ENCODE peak calls at places on chromosome 17, in five cellular contexts. T is spleen, Q is IMR-90, A is thoracic aorta, B is mammary epithelial cell. R is an unnamed sample. For H3K4me1, the result is how much of the 10 kb centered on the place peaks cover.

GRCh38 chr17:63446981-63447687 is 1.0 kb upstream of the CYB561 start:
- DNase-seq in T (no peak), B (no peak), A (no peak), Q (no peak), R (no peak)

GRCh38 chr17:37124825-37125181 is 176.0 kb downstream of the AATF start:
- DNase-seq in B (no peak), Q (no peak), T (no peak), A (no peak), R (no peak)

GRCh38 chr17:77186141-77186604 is 45.4 kb downstream of the SEC14L1 start:
- DNase-seq in B (no peak), T (no peak), Q (no peak), A (no peak), R (no peak)

GRCh38 chr17:77438241-77439204 is 297.8 kb downstream of the SEC14L1 start:
- DNase-seq in Q (no peak), A (no peak), B (no peak), T (no peak), R (no peak)

GRCh38 chr17:11901901-11902300 is 95.4 kb downstream of the ZNF18 start:
- DNase-seq in T (no peak), A (no peak), Q (no peak), B (no peak), R (no peak)

GRCh38 chr17:48153711-48154642 is 46.4 kb downstream of the SNX11 start:
- DNase-seq in A (no peak), T (no peak), Q (peak), B (no peak), R (no peak)

GRCh38 chr17:35087731-35088646 is 24.5 kb upstream of the RFFL start:
- DNase-seq in A (no peak), T (peak), B (peak), Q (peak), R (no peak)

GRCh38 chr17:846901-847777 is 65.0 kb downstream of the MRM3 start:
- DNase-seq in A (no peak), Q (peak), B (no peak), T (no peak), R (no peak)

GRCh38 chr17:78210111-78210510 is 3.9 kb upstream of the BIRC5 start:
- DNase-seq in B (no peak), A (no peak), T (no peak), Q (no peak), R (no peak)

GRCh38 chr17:55547027-55547670 is 35.9 kb upstream of the SMIM36 start:
- DNase-seq in B (peak), A (no peak), T (no peak), Q (peak), R (no peak)

GRCh38 chr17:15092762-15093161 is 172.4 kb downstream of the PMP22 start:
- DNase-seq in B (peak), Q (peak), A (no peak), T (no peak), R (no peak)

GRCh38 chr17:62322313-62322712 is 58.0 kb upstream of the EFCAB3 start:
- DNase-seq in A (no peak), B (no peak), Q (no peak), T (no peak), R (no peak)

GRCh38 chr17:78780852-78781338 is 1.2 kb downstream of the CYTH1 start:
- DNase-seq in A (no peak), Q (no peak), B (no peak), T (peak), R (no peak)

GRCh38 chr17:60743812-60744211 is 66.2 kb downstream of the BCAS3 start:
- DNase-seq in B (peak), T (no peak), Q (peak), A (no peak), R (no peak)

GRCh38 chr17:44084131-44084538 is 13.6 kb downstream of the G6PC3 start:
- DNase-seq in B (no peak), A (no peak), T (no peak), Q (no peak), R (no peak)

GRCh38 chr17:55549140-55549539 is 37.9 kb upstream of the SMIM36 start:
- DNase-seq in T (no peak), A (no peak), B (no peak), Q (no peak), R (no peak)

GRCh38 chr17:6108382-6108781 is 38.2 kb downstream of the WSCD1 start:
- DNase-seq in B (no peak), A (no peak), Q (no peak), T (peak), R (peak)

GRCh38 chr17:60269417-60269816 is 119.6 kb downstream of the CA4 start:
- DNase-seq in A (no peak), T (no peak), Q (no peak), B (no peak), R (no peak)

GRCh38 chr17:45823598-45823997 is 21.1 kb upstream of the SPPL2C start:
- DNase-seq in B (no peak), Q (no peak), T (no peak), A (no peak), R (no peak)

GRCh38 chr17:63697341-63698286 is 2.3 kb downstream of the LIMD2 start:
- DNase-seq in T (peak), Q (no peak), A (no peak), B (peak), R (no peak)

GRCh38 chr17:82200135-82200534 is 12.5 kb downstream of the CCDC57 start:
- DNase-seq in Q (no peak), B (no peak), A (no peak), T (no peak), R (no peak)

GRCh38 chr17:9360610-9361571 is 214.7 kb downstream of the STX8 start:
- DNase-seq in B (peak), T (no peak), A (no peak), Q (peak), R (no peak)

GRCh38 chr17:17785407-17785806 is 51.4 kb downstream of the SREBF1 start:
- DNase-seq in B (no peak), T (no peak), A (no peak), Q (no peak), R (no peak)
- H3K4me1 ChIP-seq in B (under half), T (under half), A (under half), Q (under half), R (under half)

DNA sequence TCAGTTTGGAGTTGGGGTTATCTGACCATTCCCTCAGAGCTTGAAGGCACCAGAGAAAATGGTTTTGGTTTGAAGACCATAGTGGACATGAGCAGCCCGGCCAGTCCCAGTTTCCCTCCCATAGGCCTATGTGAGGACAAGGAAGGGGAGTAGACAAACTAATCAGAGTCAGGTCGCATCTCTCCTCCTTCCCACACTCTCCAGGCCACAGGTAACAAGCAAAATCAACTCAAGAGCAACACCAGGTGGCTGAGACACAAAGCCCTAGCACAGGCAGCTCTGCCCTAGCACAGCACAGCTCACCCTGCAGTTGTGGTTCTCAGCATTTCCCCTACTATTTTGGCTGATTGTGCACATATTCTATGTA is 7.2 kb downstream of the SUPT4H1 start:
- DNase-seq in B (no peak), T (peak), A (no peak), Q (no peak), R (no peak)
- TF ChIP-seq CTCF in B (no peak), T (peak), A (no peak), Q (no peak), R (no peak)

DNA sequence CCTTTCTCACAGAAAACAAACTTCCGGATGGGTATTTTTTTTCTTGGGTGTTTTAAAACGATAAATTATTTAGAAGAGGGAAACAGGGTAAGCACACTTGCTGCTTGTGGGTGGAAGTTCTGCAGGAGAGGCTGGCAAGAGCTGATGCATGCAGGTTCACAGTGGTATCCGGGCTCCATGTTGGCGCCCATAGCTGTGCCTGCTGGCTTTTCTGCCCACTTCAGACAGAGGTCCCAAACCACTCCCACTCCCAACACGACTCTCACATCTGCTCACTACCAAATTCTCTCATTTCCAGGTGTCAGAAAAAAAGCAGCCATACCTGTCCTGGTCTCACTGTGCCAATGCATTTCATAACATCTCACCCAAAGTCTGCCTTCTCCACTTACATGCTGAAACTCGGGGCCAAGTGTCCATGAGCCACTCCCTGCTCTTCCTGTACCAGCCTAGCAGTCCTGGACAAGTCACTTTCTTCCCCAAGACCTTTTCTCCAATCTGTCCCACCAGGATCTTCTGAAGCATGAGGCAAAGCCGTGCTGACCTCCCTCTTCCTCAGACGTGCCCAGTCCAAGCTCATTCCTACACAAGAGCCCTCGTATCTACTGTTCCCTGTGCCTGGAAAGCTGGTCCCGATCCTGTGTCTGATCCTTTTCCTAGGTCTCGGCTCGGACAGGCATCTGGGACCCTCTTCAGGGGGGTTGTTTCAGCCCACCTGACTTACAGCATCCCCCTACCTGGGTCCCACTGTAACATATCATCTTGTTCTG is 1.5 kb downstream of the CD300LF start:
- DNase-seq in B (no peak), T (peak), A (no peak), Q (no peak), R (no peak)
- H3K4me3 ChIP-seq in B (no peak), T (peak), A (no peak), Q (no peak), R (no peak)

DNA sequence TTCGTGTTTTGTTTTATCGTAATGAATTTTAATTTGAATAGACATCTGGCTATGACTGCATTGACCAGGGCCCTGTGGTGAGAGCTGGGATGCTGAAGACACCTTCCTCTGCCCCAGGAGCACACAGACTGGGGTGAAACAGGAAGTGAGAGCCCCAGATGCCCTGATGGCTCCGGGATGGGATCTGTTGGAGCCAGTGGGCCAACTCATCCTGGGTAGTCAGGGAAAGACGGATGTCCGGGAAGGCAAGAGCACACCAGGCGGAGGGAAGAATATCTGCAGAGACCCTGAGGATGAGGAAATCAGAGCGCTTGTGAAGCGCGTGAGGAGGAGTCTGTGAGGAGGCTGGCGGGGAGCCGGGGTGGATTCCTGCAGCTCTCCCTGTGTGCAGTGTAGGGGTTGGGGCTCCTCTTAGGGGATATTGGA is 71.5 kb upstream of the LGALS9 start:
- DNase-seq in A (no peak), T (peak), Q (peak), B (no peak), R (no peak)
- H3K4me1 ChIP-seq in A (under half), T (under half), Q (under half), B (under half), R (under half)

DNA sequence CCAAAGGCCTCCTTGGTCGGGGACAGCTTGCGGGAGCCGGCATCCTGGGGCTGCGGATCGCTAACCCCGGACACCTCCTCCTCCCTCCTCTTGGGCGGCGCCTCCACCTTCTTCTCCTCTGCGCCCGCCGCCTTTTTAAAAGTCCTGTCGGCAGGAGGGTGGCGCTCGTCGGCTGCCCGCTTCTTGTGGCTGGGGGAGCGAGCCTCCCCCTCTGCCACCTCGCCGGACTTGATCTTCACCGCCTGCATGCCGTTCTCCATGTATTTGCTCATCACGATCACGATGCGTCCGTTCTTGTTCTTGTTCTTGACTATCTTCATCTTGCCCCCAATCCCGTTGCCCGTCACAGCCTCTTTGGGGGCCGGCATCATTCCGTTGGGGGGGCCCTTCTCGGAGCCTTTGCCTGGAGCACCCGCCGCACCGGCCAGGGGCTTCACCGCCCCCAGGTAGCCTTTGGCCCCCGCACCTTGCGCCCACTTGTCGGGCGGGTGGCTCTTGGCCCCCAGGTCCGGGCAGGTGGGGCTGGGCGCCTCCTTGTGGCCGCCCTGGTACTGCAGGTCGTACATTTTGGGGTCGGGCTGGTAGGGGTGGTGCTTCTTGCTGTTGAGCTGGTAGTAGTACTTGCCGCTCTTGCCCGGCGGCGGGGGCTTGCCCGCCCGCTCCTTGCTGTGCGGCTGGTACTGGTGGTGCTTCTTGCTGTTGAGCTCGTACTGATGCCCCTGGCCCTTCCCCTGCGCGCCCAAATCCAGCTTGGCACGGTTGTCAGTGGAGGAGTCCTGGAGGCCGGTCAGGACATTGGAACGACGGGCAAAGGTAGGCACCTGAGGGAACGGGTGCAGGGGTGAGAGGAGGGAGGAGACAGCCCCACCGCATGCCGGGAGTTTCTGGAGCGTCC is 4.4 kb downstream of the CBX4 start:
- DNase-seq in T (peak), Q (no peak), A (no peak), B (no peak), R (no peak)
- TF ChIP-seq CTCF in T (peak), Q (peak), A (peak), B (peak), R (peak)

GRCh38 chr17:73227944-73228343 is 33.7 kb downstream of the CPSF4L start:
- DNase-seq in T (no peak), B (no peak), A (no peak), Q (no peak), R (no peak)

GRCh38 chr17:73231841-73232586 is 29.7 kb downstream of the CPSF4L start:
- DNase-seq in B (peak), T (peak), A (peak), Q (peak), R (peak)

GRCh38 chr17:73228748-73229236 is 32.9 kb downstream of the CPSF4L start:
- DNase-seq in T (no peak), A (peak), Q (peak), B (peak), R (no peak)

GRCh38 chr17:73231363-73231762 is 30.3 kb downstream of the CPSF4L start:
- DNase-seq in T (no peak), Q (peak), A (no peak), B (peak), R (no peak)

DNA sequence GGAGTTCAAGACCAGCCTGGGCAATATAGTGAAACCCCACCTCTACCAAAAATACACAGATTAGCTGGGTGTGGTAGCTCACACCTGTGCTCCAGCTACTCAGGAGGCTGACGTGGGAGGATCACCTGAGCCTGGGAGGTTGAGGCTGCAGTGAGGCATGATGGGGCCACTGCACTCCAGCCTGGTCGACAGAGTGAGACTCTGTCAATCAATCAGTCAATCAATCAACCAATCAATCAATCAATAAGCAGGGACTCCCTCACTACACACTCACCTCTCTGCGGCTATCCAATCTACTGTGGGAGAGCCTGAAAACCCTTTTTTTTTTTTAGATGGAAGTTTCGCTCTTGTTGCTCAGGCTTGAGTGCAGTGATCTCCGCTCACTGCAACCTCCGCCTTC is 31.6 kb downstream of the CPSF4L start:
- DNase-seq in Q (no peak), A (no peak), T (no peak), B (no peak), R (no peak)
- H3K4me3 ChIP-seq in Q (no peak), A (no peak), T (no peak), B (no peak), R (no peak)

GRCh38 chr17:40349477-40350409 is 14.8 kb downstream of the GJD3 start:
- DNase-seq in T (peak), Q (peak), A (no peak), B (peak), R (peak)
- H3K4me1 ChIP-seq in T (half or more), Q (under half), A (half or more), B (half or more), R (half or more)

DNA sequence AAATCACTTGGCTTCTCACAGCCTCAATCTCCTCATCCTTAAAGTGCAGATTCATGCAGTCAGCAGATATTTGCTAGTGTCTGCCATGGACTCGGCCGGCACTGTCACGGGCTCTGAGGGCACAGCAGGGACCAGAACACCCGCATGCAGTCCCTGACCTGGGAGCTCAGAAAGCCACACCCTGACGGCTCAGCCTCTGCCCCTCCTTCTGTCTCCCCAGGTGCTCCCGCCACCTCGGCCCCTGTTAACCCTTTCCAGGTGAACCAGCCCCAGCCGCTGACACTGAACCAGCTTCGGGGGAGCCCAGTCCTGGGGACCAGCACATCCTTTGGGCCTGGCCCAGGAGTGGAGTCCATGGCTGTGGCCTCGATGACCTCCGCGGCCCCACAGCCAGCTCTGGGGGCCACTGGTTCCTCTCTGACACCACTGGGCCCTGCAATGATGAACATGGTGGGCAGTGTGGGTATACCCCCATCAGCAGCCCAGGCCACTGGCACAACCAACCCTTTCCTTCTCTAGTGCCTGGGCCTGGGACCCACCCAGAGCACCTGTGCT is 28.7 kb downstream of the B9D1 start:
- DNase-seq in B (no peak), A (no peak), Q (no peak), T (no peak), R (no peak)
- TF ChIP-seq CTCF in B (no peak), A (no peak), Q (no peak), T (no peak), R (no peak)

GRCh38 chr17:7240375-7240774 is 1.1 kb upstream of the PHF23 start:
- DNase-seq in B (no peak), A (no peak), Q (no peak), T (no peak), R (no peak)
- H3K4me3 ChIP-seq in B (no peak), A (peak), Q (no peak), T (peak), R (no peak)